ENCODE peak calls at places on chromosomes 4 and X, in four cellular contexts. M is HepG2, N is K562, E is WTC11. G is an unnamed sample.

GRCh38 chr4:89136525-89136924 is 25.2 kb downstream of the TIGD2 start:
- DNase-seq in M (no peak), N (no peak), E (no peak), G (no peak)

GRCh38 chr4:137609693-137610450 is 77.6 kb upstream of the PCDH18 start:
- DNase-seq in M (no peak), N (no peak), E (no peak), G (no peak)

GRCh38 chrX:109372716-109373115 is 109.2 kb downstream of the GUCY2F start:
- DNase-seq in M (no peak), N (no peak), E (no peak), G (no peak)

GRCh38 chr4:123299212-123299651 is 97.4 kb upstream of the SPRY1 start:
- DNase-seq in M (no peak), N (no peak), E (no peak), G (no peak)

GRCh38 chrX:11499076-11500044 is 166.4 kb downstream of the ARHGAP6 start:
- DNase-seq in M (no peak), N (no peak), E (no peak), G (no peak)

GRCh38 chrX:43808231-43808630 is 74.0 kb downstream of the MAOB start:
- DNase-seq in M (no peak), N (no peak), E (no peak), G (no peak)

GRCh38 chrX:119784747-119785446 is 6.5 kb downstream of the RPL39 start:
- DNase-seq in M (no peak), N (peak; percentile 27), E (peak; percentile 41), G (peak; percentile 73)

GRCh38 chrX:11210397-11210796 is 82.8 kb upstream of the AMELX start:
- DNase-seq in M (no peak), N (no peak), E (no peak), G (no peak)

GRCh38 chrX:30141966-30142365 is 73.4 kb upstream of the MAGEB2 start:
- DNase-seq in M (peak; percentile 27), N (peak; percentile 37), E (peak; percentile 12), G (peak; percentile 37)

GRCh38 chrX:24113161-24113560 is 36.4 kb upstream of the ZFX start:
- DNase-seq in M (no peak), N (no peak), E (no peak), G (no peak)
- TF ChIP-seq ELF4 in M (no peak), N (no peak), E (no peak), G (no peak)

GRCh38 chrX:20913760-20914159 is 460.5 kb upstream of the CNKSR2 start:
- DNase-seq in M (no peak), N (no peak), E (peak; percentile 39), G (no peak)
- TF ChIP-seq ELF4 in M (no peak), N (no peak), E (no peak), G (no peak)

GRCh38 chrX:134999469-134999868 is 8.7 kb downstream of the SMIM10 start:
- DNase-seq in M (peak; percentile 44), N (peak; percentile 30), E (no peak), G (peak; percentile 50)
- TF ChIP-seq ELF4 in M (no peak), N (no peak), E (no peak), G (no peak)

GRCh38 chr4:83328486-83328885 is 6.2 kb downstream of the HPSE start:
- DNase-seq in M (no peak), N (no peak), E (peak; percentile 44), G (no peak)
- TF ChIP-seq ELF4 in M (no peak), N (no peak), E (no peak), G (no peak)

GRCh38 chrX:72272868-72273267 is 4.2 kb downstream of the RPS4X start:
- DNase-seq in M (no peak), N (no peak), E (no peak), G (no peak)
- TF ChIP-seq ELF4 in M (no peak), N (no peak), E (no peak), G (no peak)

DNA sequence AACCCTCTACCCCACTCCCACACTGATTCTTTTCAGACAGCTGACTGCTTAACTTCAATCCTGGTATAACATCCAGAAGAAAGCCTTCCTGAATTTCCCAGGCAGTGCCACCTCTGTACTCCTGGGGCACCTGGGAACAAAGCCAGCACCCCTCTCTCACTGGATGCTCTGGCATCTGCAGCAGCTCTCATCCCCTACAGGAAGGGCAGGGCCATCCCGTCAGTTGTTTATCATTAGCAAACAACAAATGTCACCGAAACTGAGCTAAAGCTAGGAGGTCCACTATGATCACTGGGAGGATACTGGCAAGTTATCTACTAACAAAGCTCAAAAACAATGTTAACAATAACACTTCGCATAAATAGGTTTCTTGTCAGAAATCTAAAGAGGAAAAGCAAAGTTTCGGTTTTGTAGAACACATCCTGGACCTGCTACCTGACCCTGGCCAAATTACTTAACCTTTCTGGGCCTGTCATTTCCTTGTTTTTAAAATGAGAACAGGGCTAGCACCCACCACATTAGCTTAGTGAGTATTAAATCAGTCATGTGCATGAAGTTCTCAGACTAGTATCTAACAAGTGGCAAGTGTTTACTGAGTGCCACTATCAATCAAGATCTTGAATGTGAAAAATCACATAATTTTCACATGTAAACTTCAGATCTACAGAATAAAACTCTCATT is 86.6 kb downstream of the NR3C2 start:
- DNase-seq in M (no peak), N (no peak), E (no peak), G (no peak)
- TF ChIP-seq ELF4 in M (no peak), N (no peak), E (no peak), G (no peak)

DNA sequence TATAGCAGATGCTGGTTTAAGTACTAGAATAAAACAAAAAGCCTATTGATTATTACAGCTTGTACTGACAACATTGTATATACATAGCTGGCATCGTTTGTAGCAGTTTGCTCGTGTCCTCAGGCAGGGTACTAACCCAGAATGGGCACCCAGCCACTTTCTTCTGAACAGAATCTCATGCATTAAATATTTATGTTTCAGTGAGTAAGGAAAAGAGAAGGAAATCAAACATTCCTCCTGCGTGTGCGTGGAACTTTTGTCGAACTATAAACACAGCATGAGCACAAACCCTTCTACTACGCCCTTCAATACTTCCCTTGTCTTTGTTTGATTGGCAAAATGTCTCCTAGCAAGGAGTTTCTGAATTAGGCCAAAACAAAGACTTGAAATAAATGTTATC is 73.3 kb upstream of the ZFP42 start:
- DNase-seq in M (no peak), N (no peak), E (no peak), G (no peak)
- TF ChIP-seq ELF4 in M (no peak), N (no peak), E (no peak), G (no peak)

GRCh38 chrX:1537031-1537715 is at the start of gene P2RY8:
- DNase-seq in M (peak; percentile 84), N (no peak), E (no peak), G (no peak)
- TF ChIP-seq ELF4 in M (no peak), N (no peak), E (no peak), G (no peak)

GRCh38 chr4:153507679-153508073 is 41.5 kb downstream of the TMEM131L start:
- DNase-seq in M (no peak), N (no peak), E (no peak), G (no peak)

GRCh38 chr4:153509724-153510123 is 43.6 kb downstream of the TMEM131L start:
- DNase-seq in M (peak; percentile 43), N (no peak), E (no peak), G (no peak)

GRCh38 chr4:153511104-153511503 is 44.9 kb downstream of the TMEM131L start:
- DNase-seq in M (no peak), N (no peak), E (no peak), G (no peak)

GRCh38 chr4:153510252-153511001 is 44.3 kb downstream of the TMEM131L start:
- DNase-seq in M (no peak), N (no peak), E (no peak), G (no peak)

GRCh38 chr4:153506972-153507678 is 41.0 kb downstream of the TMEM131L start:
- DNase-seq in M (no peak), N (no peak), E (no peak), G (no peak)
- TF ChIP-seq ELF4 in M (no peak), N (no peak), E (no peak), G (no peak)